ENCODE peak calls at places on chromosome 5, in eight cellular contexts. K is neural crest cell, N is lower lobe of right lung, F is progenitor cell of endocrine pancreas, Q is GM23338, G is PC-3, X is GM12865, M is A549. T is an unnamed sample.

GRCh38 chr5:168712280-168712924 is 133.2 kb upstream of the PANK3 start:
- DNase-seq in K (no peak), N (no peak), F (no peak), Q (peak; percentile 31), G (peak; percentile 90), X (peak; percentile 68), M (peak; percentile 83), T (no peak)

GRCh38 chr5:97231025-97231636 is 48.1 kb upstream of the RIOK2 start:
- DNase-seq in K (peak; percentile 39), N (no peak), F (no peak), Q (peak; percentile 83), G (peak; percentile 79), X (peak; percentile 74), M (peak; percentile 73), T (peak; percentile 38)

GRCh38 chr5:127053049-127053448 is 20.3 kb downstream of the C5orf63 start:
- DNase-seq in K (no peak), N (no peak), F (no peak), Q (no peak), G (no peak), X (no peak), M (no peak), T (no peak)

GRCh38 chr5:95628933-95629332 is 9.0 kb downstream of the GPR150 start:
- DNase-seq in K (no peak), N (no peak), F (no peak), Q (peak; percentile 52), G (no peak), X (no peak), M (no peak), T (no peak)

GRCh38 chr5:32780508-32780919 is 69.4 kb downstream of the NPR3 start:
- DNase-seq in K (no peak), N (no peak), F (no peak), Q (no peak), G (no peak), X (no peak), M (no peak), T (no peak)

GRCh38 chr5:172733179-172733973 is 37.6 kb downstream of the DUSP1 start:
- DNase-seq in K (no peak), N (peak; percentile 78), F (no peak), Q (peak; percentile 34), G (no peak), X (no peak), M (no peak), T (no peak)

GRCh38 chr5:138853132-138853531 is 22.0 kb downstream of the LRRTM2 start:
- DNase-seq in K (no peak), N (no peak), F (no peak), Q (no peak), G (no peak), X (no peak), M (no peak), T (no peak)

GRCh38 chr5:54553659-54554207 is 36.2 kb downstream of the SNX18 start:
- DNase-seq in K (no peak), N (no peak), F (no peak), Q (no peak), G (no peak), X (no peak), M (no peak), T (no peak)

GRCh38 chr5:51573835-51574234 is 190.6 kb downstream of the ISL1 start:
- DNase-seq in K (no peak), N (no peak), F (no peak), Q (peak; percentile 26), G (no peak), X (no peak), M (no peak), T (no peak)

GRCh38 chr5:112878760-112879159 is 17.7 kb downstream of the SRP19 start:
- DNase-seq in K (no peak), N (no peak), F (no peak), Q (peak; percentile 19), G (peak; percentile 48), X (peak; percentile 18), M (no peak), T (no peak)

GRCh38 chr5:61576556-61576955 is 244.5 kb downstream of the ZSWIM6 start:
- DNase-seq in K (no peak), N (no peak), F (no peak), Q (no peak), G (no peak), X (no peak), M (no peak), T (no peak)

GRCh38 chr5:157004893-157005551 is 42.0 kb upstream of the TIMD4 start:
- DNase-seq in K (no peak), N (no peak), F (no peak), Q (no peak), G (no peak), X (peak; percentile 59), M (peak; percentile 14), T (peak; percentile 44)

GRCh38 chr5:135353952-135354721 is 44.9 kb downstream of the MACROH2A1 start:
- DNase-seq in K (no peak), N (no peak), F (no peak), Q (no peak), G (peak; percentile 41), X (no peak), M (no peak), T (no peak)

GRCh38 chr5:21593261-21593660 is 1259.9 kb downstream of the CDH12 start:
- DNase-seq in K (no peak), N (no peak), F (no peak), Q (no peak), G (no peak), X (no peak), M (no peak), T (no peak)

GRCh38 chr5:177089146-177089545 is 2.4 kb downstream of the FGFR4 start:
- DNase-seq in K (no peak), N (no peak), F (no peak), Q (no peak), G (no peak), X (no peak), M (no peak), T (no peak)
- TF ChIP-seq CTCF in K (no peak), N (no peak), F (no peak), Q (no peak), G (no peak), X (no peak), M (no peak), T (no peak)

GRCh38 chr5:6527749-6528455 is 79.2 kb downstream of the UBE2QL1 start:
- DNase-seq in K (no peak), N (no peak), F (no peak), Q (no peak), G (no peak), X (no peak), M (no peak), T (no peak)

GRCh38 chr5:6522337-6522736 is 73.7 kb downstream of the UBE2QL1 start:
- DNase-seq in K (no peak), N (no peak), F (no peak), Q (no peak), G (no peak), X (no peak), M (no peak), T (no peak)

GRCh38 chr5:6522983-6523382 is 74.3 kb downstream of the UBE2QL1 start:
- DNase-seq in K (no peak), N (no peak), F (no peak), Q (no peak), G (no peak), X (no peak), M (no peak), T (no peak)

GRCh38 chr5:6525422-6525821 is 76.8 kb downstream of the UBE2QL1 start:
- DNase-seq in K (no peak), N (no peak), F (no peak), Q (no peak), G (no peak), X (no peak), M (no peak), T (no peak)

DNA sequence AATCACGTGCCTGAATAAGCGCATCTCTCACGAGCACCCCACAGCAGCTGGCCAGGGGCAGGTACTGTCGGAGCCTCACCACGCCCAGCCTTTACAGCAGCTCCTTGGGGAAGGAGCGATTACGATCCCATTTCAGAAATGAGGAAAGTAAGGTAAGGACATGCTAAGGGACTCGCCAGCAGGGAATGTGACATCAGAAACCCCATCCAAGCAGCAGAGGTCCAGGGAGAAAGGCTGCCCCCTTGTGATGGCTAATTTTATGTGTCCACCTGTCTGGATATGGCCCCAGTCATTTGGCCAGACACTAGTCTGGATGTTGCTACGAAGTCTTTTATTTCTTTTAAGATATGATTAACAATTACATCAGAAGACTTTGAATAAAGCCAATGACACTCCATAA is 77.3 kb downstream of the UBE2QL1 start:
- DNase-seq in K (peak; percentile 45), N (no peak), F (no peak), Q (peak; percentile 67), G (peak; percentile 92), X (peak; percentile 50), M (peak; percentile 38), T (peak; percentile 72)
- TF ChIP-seq CTCF in K (peak; percentile 64), N (no peak), F (peak; percentile 58), Q (peak; percentile 82), G (peak; percentile 96), X (peak; percentile 37), M (peak; percentile 37), T (peak; percentile 47)

GRCh38 chr5:181246276-181247050 is 2.8 kb upstream of the RACK1 start:
- DNase-seq in K (peak; percentile 74), N (peak; percentile 94), F (peak; percentile 72), Q (peak; percentile 89), G (peak; percentile 87), X (peak; percentile 89), M (peak; percentile 88), T (peak; percentile 84)
- TF ChIP-seq CTCF in K (no peak), N (no peak), F (peak; percentile 5), Q (no peak), G (no peak), X (no peak), M (no peak), T (no peak)

GRCh38 chr5:176608142-176608705 is 1.7 kb downstream of the GPRIN1 start:
- DNase-seq in K (no peak), N (no peak), F (no peak), Q (no peak), G (no peak), X (no peak), M (no peak), T (no peak)

GRCh38 chr5:176611435-176611834 is 1.5 kb upstream of the GPRIN1 start:
- DNase-seq in K (peak; percentile 76), N (peak; percentile 70), F (peak; percentile 78), Q (peak; percentile 87), G (peak; percentile 85), X (peak; percentile 50), M (peak; percentile 60), T (no peak)

GRCh38 chr5:176608937-176609723 is 826 bp downstream of the GPRIN1 start:
- DNase-seq in K (peak; percentile 45), N (no peak), F (no peak), Q (no peak), G (no peak), X (peak; percentile 55), M (no peak), T (no peak)

GRCh38 chr5:176610430-176610763 is 441 bp upstream of the GPRIN1 start:
- DNase-seq in K (no peak), N (no peak), F (no peak), Q (no peak), G (no peak), X (no peak), M (no peak), T (no peak)

DNA sequence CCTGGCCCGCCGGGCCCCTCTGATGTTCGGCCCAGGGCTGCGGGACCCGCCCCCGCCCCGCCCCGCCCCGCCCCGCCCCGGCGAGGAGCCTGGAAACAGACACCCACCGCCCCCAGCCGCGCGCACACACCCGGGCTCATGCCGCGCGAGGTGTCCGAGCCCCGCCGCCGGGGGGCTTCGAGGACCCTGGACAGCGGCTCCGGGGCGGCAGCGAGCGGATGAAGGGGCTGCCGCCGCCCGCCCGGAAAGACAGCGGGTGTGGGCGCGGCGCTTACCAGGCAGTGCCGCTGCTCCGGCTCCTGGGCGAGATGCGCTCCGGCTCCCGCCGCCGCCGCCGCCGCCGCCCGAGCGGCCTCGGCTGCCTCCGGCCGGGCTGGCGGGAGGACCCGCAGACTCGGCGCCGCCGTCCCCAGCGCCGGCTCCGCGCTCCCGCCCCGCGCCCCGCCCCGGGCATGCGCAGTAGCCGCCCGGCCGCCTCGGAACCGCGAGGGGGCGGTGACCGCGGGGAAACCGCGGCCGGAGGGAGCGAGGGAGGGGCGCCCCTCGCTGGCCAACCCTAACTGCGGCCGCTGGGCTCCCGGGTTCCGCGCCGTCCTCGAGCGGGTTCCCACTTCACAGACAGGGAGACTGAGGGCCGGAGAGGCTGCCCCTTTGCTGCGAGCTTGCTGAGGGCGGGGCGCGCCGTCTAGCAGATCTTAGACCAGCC is at the start of gene GPRIN1:
- DNase-seq in K (peak; percentile 70), N (peak; percentile 57), F (peak; percentile 64), Q (peak; percentile 79), G (peak; percentile 68), X (peak; percentile 77), M (peak; percentile 50), T (peak; percentile 98)
- TF ChIP-seq CTCF in K (peak; percentile 37), N (peak; percentile 20), F (peak; percentile 29), Q (peak; percentile 60), G (peak; percentile 28), X (peak; percentile 11), M (peak; percentile 33), T (peak; percentile 51)